ENCODE peak calls at places on chromosome 2, in four cellular contexts. One of them, this sample, is unnamed. For H3K27me3, the result is how much of the 10 kb centered on the place peaks cover.

GRCh38 chr2:20438334-20439192 is 8.3 kb upstream of the RHOB start:
- DNase-seq in GM23248: peak
- DNase-seq in endothelial cell of umbilical vein: peak
- DNase-seq in heart left ventricle: peak
- DNase-seq in this sample: no peak

GRCh38 chr2:181306785-181307184 is 150.4 kb upstream of the ITGA4 start:
- DNase-seq in heart left ventricle: no peak
- DNase-seq in GM23248: no peak
- DNase-seq in endothelial cell of umbilical vein: no peak
- DNase-seq in this sample: no peak

GRCh38 chr2:180202591-180202990 is 195.5 kb upstream of the CWC22 start:
- DNase-seq in GM23248: peak
- DNase-seq in heart left ventricle: no peak
- DNase-seq in endothelial cell of umbilical vein: no peak
- DNase-seq in this sample: peak

GRCh38 chr2:225326969-225327368 is 72.5 kb upstream of the NYAP2 start:
- DNase-seq in endothelial cell of umbilical vein: no peak
- DNase-seq in heart left ventricle: no peak
- DNase-seq in GM23248: no peak
- DNase-seq in this sample: no peak

GRCh38 chr2:72109904-72110303 is 37.8 kb downstream of the CYP26B1 start:
- DNase-seq in heart left ventricle: no peak
- DNase-seq in GM23248: no peak
- DNase-seq in endothelial cell of umbilical vein: no peak
- DNase-seq in this sample: no peak

GRCh38 chr2:204885747-204886146 is 340.5 kb downstream of the PARD3B start:
- DNase-seq in endothelial cell of umbilical vein: peak
- DNase-seq in GM23248: peak
- DNase-seq in heart left ventricle: no peak
- DNase-seq in this sample: peak

GRCh38 chr2:53724511-53724910 is 43.1 kb upstream of the CHAC2 start:
- DNase-seq in endothelial cell of umbilical vein: no peak
- DNase-seq in GM23248: peak
- DNase-seq in heart left ventricle: no peak
- DNase-seq in this sample: peak

GRCh38 chr2:101361519-101361918 is 25.8 kb downstream of the CREG2 start:
- DNase-seq in GM23248: peak
- DNase-seq in heart left ventricle: no peak
- DNase-seq in endothelial cell of umbilical vein: no peak
- DNase-seq in this sample: no peak

GRCh38 chr2:169891593-169892298 is 64.5 kb downstream of the UBR3 start:
- DNase-seq in heart left ventricle: no peak
- DNase-seq in GM23248: peak
- DNase-seq in endothelial cell of umbilical vein: no peak
- DNase-seq in this sample: no peak

GRCh38 chr2:154391051-154391450 is 307.4 kb upstream of the KCNJ3 start:
- DNase-seq in endothelial cell of umbilical vein: no peak
- DNase-seq in heart left ventricle: no peak
- DNase-seq in GM23248: no peak
- DNase-seq in this sample: no peak

GRCh38 chr2:206164261-206164862 is 4.7 kb downstream of the EEF1B2 start:
- DNase-seq in GM23248: peak
- DNase-seq in endothelial cell of umbilical vein: peak
- DNase-seq in heart left ventricle: no peak
- DNase-seq in this sample: peak

GRCh38 chr2:96251721-96252292 is 14.0 kb downstream of the TMEM127 start:
- DNase-seq in GM23248: peak
- DNase-seq in heart left ventricle: peak
- DNase-seq in endothelial cell of umbilical vein: peak
- DNase-seq in this sample: no peak

GRCh38 chr2:191927319-191927867 is 80.5 kb upstream of the CAVIN2 start:
- DNase-seq in heart left ventricle: peak
- DNase-seq in endothelial cell of umbilical vein: peak
- DNase-seq in GM23248: peak
- DNase-seq in this sample: peak

GRCh38 chr2:27378096-27378808 is 2.3 kb downstream of the ZNF513 start:
- DNase-seq in heart left ventricle: no peak
- DNase-seq in GM23248: peak
- DNase-seq in endothelial cell of umbilical vein: no peak
- DNase-seq in this sample: peak

GRCh38 chr2:156907806-156908205 is 349.7 kb upstream of the GALNT5 start:
- DNase-seq in GM23248: no peak
- DNase-seq in endothelial cell of umbilical vein: peak
- DNase-seq in heart left ventricle: no peak
- DNase-seq in this sample: no peak

GRCh38 chr2:67565761-67566160 is 168.6 kb downstream of the ETAA1 start:
- DNase-seq in GM23248: peak
- DNase-seq in endothelial cell of umbilical vein: peak
- DNase-seq in heart left ventricle: peak
- DNase-seq in this sample: peak

GRCh38 chr2:100643906-100644501 is 81.2 kb downstream of the PDCL3 start:
- DNase-seq in heart left ventricle: no peak
- DNase-seq in GM23248: no peak
- DNase-seq in endothelial cell of umbilical vein: no peak
- DNase-seq in this sample: no peak

GRCh38 chr2:58651930-58652329 is 410.8 kb upstream of the FANCL start:
- DNase-seq in heart left ventricle: no peak
- DNase-seq in GM23248: no peak
- DNase-seq in endothelial cell of umbilical vein: no peak
- DNase-seq in this sample: no peak

GRCh38 chr2:39483530-39483929 is 46.4 kb upstream of the MAP4K3 start:
- DNase-seq in GM23248: no peak
- DNase-seq in heart left ventricle: no peak
- DNase-seq in endothelial cell of umbilical vein: peak
- DNase-seq in this sample: no peak

GRCh38 chr2:26550276-26551015 is 72.5 kb upstream of the OTOF start:
- DNase-seq in GM23248: no peak
- DNase-seq in heart left ventricle: no peak
- DNase-seq in endothelial cell of umbilical vein: no peak
- DNase-seq in this sample: no peak

GRCh38 chr2:119929537-119929936 is 83.3 kb upstream of the EPB41L5 start:
- DNase-seq in GM23248: no peak
- DNase-seq in endothelial cell of umbilical vein: no peak
- DNase-seq in heart left ventricle: no peak
- DNase-seq in this sample: no peak

GRCh38 chr2:117835990-117836760 is 21.7 kb downstream of the DDX18 start:
- DNase-seq in endothelial cell of umbilical vein: peak
- DNase-seq in heart left ventricle: peak
- DNase-seq in GM23248: peak
- DNase-seq in this sample: peak

GRCh38 chr2:79993144-79993543 is 311.4 kb downstream of the LRRTM1 start:
- DNase-seq in GM23248: no peak
- DNase-seq in heart left ventricle: no peak
- DNase-seq in endothelial cell of umbilical vein: no peak
- DNase-seq in this sample: peak

GRCh38 chr2:74250189-74250631 is 51.8 kb downstream of the MTHFD2 start:
- DNase-seq in heart left ventricle: no peak
- DNase-seq in endothelial cell of umbilical vein: peak
- DNase-seq in GM23248: peak
- DNase-seq in this sample: peak

GRCh38 chr2:60519259-60519863 is 34.1 kb downstream of the BCL11A start:
- DNase-seq in heart left ventricle: no peak
- DNase-seq in endothelial cell of umbilical vein: no peak
- DNase-seq in GM23248: peak
- DNase-seq in this sample: no peak

GRCh38 chr2:64989982-64990614 is 899 bp downstream of the SLC1A4 start:
- DNase-seq in GM23248: peak
- DNase-seq in heart left ventricle: no peak
- DNase-seq in endothelial cell of umbilical vein: peak
- DNase-seq in this sample: peak
- H3K27me3 ChIP-seq in GM23248: under half
- H3K27me3 ChIP-seq in heart left ventricle: under half
- H3K27me3 ChIP-seq in endothelial cell of umbilical vein: under half
- H3K27me3 ChIP-seq in this sample: under half

DNA sequence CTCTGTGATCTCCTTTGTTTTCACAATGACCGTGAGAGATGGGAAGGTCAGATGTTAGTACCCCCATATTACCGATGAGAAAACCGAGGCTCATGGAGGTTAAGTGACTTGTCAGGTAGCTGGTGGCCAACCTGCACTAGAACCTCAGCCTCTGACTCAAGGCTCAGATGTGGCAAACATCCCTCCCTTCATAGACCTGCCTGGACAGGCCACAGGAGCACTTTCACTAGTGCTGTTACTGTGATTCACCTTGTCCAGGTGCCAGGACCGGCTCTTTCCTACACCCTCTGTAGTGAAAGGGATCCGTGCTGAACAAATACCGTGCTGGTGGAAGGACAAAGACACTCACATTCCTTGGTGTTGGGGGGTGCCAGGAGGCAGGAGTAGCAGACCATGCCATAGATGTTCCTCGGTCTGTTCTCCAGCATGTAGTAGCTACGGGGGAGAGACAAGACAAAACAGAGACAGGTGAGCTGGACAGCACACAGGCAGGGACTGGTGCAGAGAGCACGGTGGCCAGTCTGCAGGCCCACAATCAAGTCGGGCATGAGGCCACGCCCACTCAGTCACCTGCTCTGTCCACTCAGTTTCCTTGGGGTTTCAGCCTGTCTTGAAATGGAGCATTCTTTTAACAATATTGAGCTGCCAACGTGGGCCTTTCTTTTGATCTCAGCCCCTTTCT is 65.9 kb downstream of the EDAR start:
- DNase-seq in endothelial cell of umbilical vein: no peak
- DNase-seq in heart left ventricle: no peak
- DNase-seq in GM23248: no peak
- DNase-seq in this sample: no peak
- H3K27me3 ChIP-seq in endothelial cell of umbilical vein: under half
- H3K27me3 ChIP-seq in heart left ventricle: under half
- H3K27me3 ChIP-seq in GM23248: under half
- H3K27me3 ChIP-seq in this sample: under half

GRCh38 chr2:164363646-164364045 is 257.6 kb downstream of the GRB14 start:
- DNase-seq in GM23248: no peak
- DNase-seq in endothelial cell of umbilical vein: no peak
- DNase-seq in heart left ventricle: no peak
- DNase-seq in this sample: no peak

GRCh38 chr2:164371916-164372315 is 249.4 kb downstream of the GRB14 start:
- DNase-seq in GM23248: no peak
- DNase-seq in heart left ventricle: no peak
- DNase-seq in endothelial cell of umbilical vein: no peak
- DNase-seq in this sample: no peak

DNA sequence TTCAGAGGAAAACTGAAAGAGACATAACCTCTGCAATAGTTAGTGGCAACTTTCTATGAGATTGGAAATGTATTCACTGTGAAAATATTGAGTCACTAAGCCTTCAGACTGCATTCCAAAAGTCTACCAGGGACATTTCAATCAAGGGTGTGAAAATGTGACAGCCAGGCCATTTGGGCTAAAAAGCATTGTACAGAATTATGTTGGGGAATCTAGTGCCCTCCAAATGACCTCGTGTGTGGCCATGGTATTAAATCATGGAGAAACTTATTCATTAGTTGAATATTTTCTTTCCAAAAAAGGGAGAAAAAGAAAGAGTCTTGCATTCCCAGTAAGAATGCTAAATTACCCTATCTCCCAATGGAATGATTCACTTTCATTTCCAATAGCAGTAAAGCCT is 251.9 kb downstream of the GRB14 start:
- DNase-seq in heart left ventricle: no peak
- DNase-seq in GM23248: no peak
- DNase-seq in endothelial cell of umbilical vein: no peak
- DNase-seq in this sample: no peak
- H3K27me3 ChIP-seq in heart left ventricle: under half
- H3K27me3 ChIP-seq in GM23248: under half
- H3K27me3 ChIP-seq in endothelial cell of umbilical vein: under half
- H3K27me3 ChIP-seq in this sample: under half

GRCh38 chr2:234469972-234470371 is 26.9 kb downstream of the ARL4C start:
- DNase-seq in heart left ventricle: no peak
- DNase-seq in GM23248: no peak
- DNase-seq in endothelial cell of umbilical vein: no peak
- DNase-seq in this sample: no peak
- H3K27me3 ChIP-seq in heart left ventricle: under half
- H3K27me3 ChIP-seq in GM23248: under half
- H3K27me3 ChIP-seq in endothelial cell of umbilical vein: under half
- H3K27me3 ChIP-seq in this sample: under half

GRCh38 chr2:176160251-176161040 is 3.3 kb downstream of the HOXD3 start:
- DNase-seq in heart left ventricle: no peak
- DNase-seq in GM23248: no peak
- DNase-seq in endothelial cell of umbilical vein: no peak
- DNase-seq in this sample: no peak
- H3K27me3 ChIP-seq in heart left ventricle: half or more
- H3K27me3 ChIP-seq in GM23248: under half
- H3K27me3 ChIP-seq in endothelial cell of umbilical vein: under half
- H3K27me3 ChIP-seq in this sample: under half

DNA sequence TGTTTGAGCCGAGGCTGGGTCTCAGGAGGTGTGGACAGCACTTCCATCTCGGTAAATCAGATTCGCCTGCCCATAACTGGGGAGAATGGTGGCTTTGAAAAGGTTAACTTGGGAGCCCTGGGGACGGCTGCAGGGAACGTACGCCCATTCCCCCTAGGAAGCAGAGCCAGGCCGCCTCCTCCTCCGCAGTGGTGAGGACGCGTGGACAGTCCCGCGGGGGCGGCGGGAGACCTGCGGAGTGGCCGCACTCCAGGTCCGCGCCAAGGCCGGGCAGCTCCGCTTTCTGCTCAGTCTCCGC is 845 bp upstream of the MYCN start:
- DNase-seq in heart left ventricle: peak
- DNase-seq in GM23248: peak
- DNase-seq in endothelial cell of umbilical vein: no peak
- DNase-seq in this sample: no peak
- H3K27me3 ChIP-seq in heart left ventricle: under half
- H3K27me3 ChIP-seq in GM23248: half or more
- H3K27me3 ChIP-seq in endothelial cell of umbilical vein: under half
- H3K27me3 ChIP-seq in this sample: under half

GRCh38 chr2:65957454-65957853 is 477.5 kb upstream of the MEIS1 start:
- DNase-seq in GM23248: no peak
- DNase-seq in endothelial cell of umbilical vein: no peak
- DNase-seq in heart left ventricle: no peak
- DNase-seq in this sample: no peak
- H3K27me3 ChIP-seq in GM23248: under half
- H3K27me3 ChIP-seq in endothelial cell of umbilical vein: under half
- H3K27me3 ChIP-seq in heart left ventricle: under half
- H3K27me3 ChIP-seq in this sample: under half

GRCh38 chr2:238771639-238772038 is 76.2 kb upstream of the TWIST2 start:
- DNase-seq in GM23248: peak
- DNase-seq in endothelial cell of umbilical vein: no peak
- DNase-seq in heart left ventricle: no peak
- DNase-seq in this sample: no peak
- H3K27me3 ChIP-seq in GM23248: under half
- H3K27me3 ChIP-seq in endothelial cell of umbilical vein: under half
- H3K27me3 ChIP-seq in heart left ventricle: under half
- H3K27me3 ChIP-seq in this sample: under half